ENCODE peak calls at places on chromosome 5, in seven cellular contexts. K is body of pancreas, L is AG09309, I is foreskin fibroblast, O is right atrium auricular region, X is uterus, N is colonic mucosa. C is an unnamed sample.

GRCh38 chr5:163261647-163262269 is 175.6 kb upstream of the CCNG1 start:
- DNase-seq in K (no peak), O (no peak), N (no peak), I (no peak), L (no peak), X (no peak), C (no peak)

GRCh38 chr5:89097103-89097502 is 214.1 kb upstream of the MEF2C start:
- DNase-seq in L (no peak), I (no peak), N (no peak), K (no peak), X (no peak), O (no peak), C (no peak)

GRCh38 chr5:88829053-88829452 is 53.9 kb downstream of the MEF2C start:
- DNase-seq in I (no peak), N (no peak), O (no peak), K (no peak), L (no peak), X (no peak), C (no peak)

GRCh38 chr5:143562935-143563334 is 159.4 kb upstream of the NR3C1 start:
- DNase-seq in N (no peak), L (no peak), X (no peak), I (no peak), O (peak; percentile 68), K (peak; percentile 21), C (no peak)

GRCh38 chr5:115297043-115297442 is 589 bp upstream of the CCDC112 start:
- DNase-seq in I (peak; percentile 3), X (no peak), O (no peak), K (no peak), N (no peak), L (no peak), C (no peak)

GRCh38 chr5:155082401-155082800 is 68.8 kb downstream of the KIF4B start:
- DNase-seq in I (peak; percentile 72), O (no peak), K (no peak), N (no peak), L (peak; percentile 24), X (no peak), C (peak; percentile 50)

GRCh38 chr5:91499943-91500531 is 116.9 kb upstream of the ARRDC3 start:
- DNase-seq in N (no peak), L (peak; percentile 29), O (no peak), X (no peak), K (no peak), I (peak; percentile 20), C (no peak)

GRCh38 chr5:175813943-175814630 is 57.3 kb upstream of the CPLX2 start:
- DNase-seq in N (no peak), I (no peak), L (no peak), O (no peak), K (no peak), X (no peak), C (no peak)

GRCh38 chr5:5061836-5062235 is 78.3 kb upstream of the ADAMTS16 start:
- DNase-seq in L (no peak), N (no peak), K (no peak), X (no peak), O (no peak), I (no peak), C (no peak)

GRCh38 chr5:168734657-168735344 is 155.6 kb upstream of the PANK3 start:
- DNase-seq in L (no peak), O (peak; percentile 86), X (peak; percentile 50), I (peak; percentile 41), K (no peak), N (no peak), C (no peak)

GRCh38 chr5:7904170-7904569 is 35.2 kb downstream of the MTRR start:
- DNase-seq in K (no peak), I (peak; percentile 36), L (peak; percentile 33), O (no peak), N (no peak), X (no peak), C (no peak)

GRCh38 chr5:178473858-178474257 is 116.3 kb downstream of the COL23A1 start:
- DNase-seq in N (no peak), L (no peak), X (no peak), K (no peak), O (no peak), I (no peak), C (no peak)
- H3K4me3 ChIP-seq in N (no peak overlapping the region), L (no peak overlapping the region), X (no peak overlapping the region), K (no peak overlapping the region), O (no peak overlapping the region), I (no peak overlapping the region), C (no peak overlapping the region)

GRCh38 chr5:57338068-57338848 is 144.4 kb downstream of the ACTBL2 start:
- DNase-seq in L (no peak), X (no peak), K (peak; percentile 15), O (no peak), I (no peak), N (peak; percentile 40), C (no peak)
- TF ChIP-seq CTCF in L (peak; percentile 46), X (no peak), K (no peak), O (peak; percentile 55), I (peak; percentile 43), N (no peak), C (peak; percentile 24)

GRCh38 chr5:39063037-39063436 is 11.2 kb downstream of the RICTOR start:
- DNase-seq in K (no peak), I (no peak), X (no peak), O (no peak), N (no peak), L (no peak), C (no peak)

GRCh38 chr5:39064450-39064849 is 9.7 kb downstream of the RICTOR start:
- DNase-seq in N (no peak), I (no peak), K (no peak), X (no peak), O (no peak), L (no peak), C (no peak)

GRCh38 chr5:39062530-39062929 is 11.7 kb downstream of the RICTOR start:
- DNase-seq in X (no peak), N (no peak), O (no peak), L (no peak), I (no peak), K (no peak), C (no peak)

GRCh38 chr5:39072915-39073758 is 1.1 kb downstream of the RICTOR start:
- DNase-seq in O (no peak), X (no peak), L (no peak), I (peak; percentile 18), N (peak; percentile 74), K (peak; percentile 37), C (no peak)

GRCh38 chr5:39068099-39068498 is 6.1 kb downstream of the RICTOR start:
- DNase-seq in O (no peak), K (no peak), I (no peak), N (no peak), L (no peak), X (no peak), C (no peak)
- H3K4me3 ChIP-seq in O (no peak overlapping the region), K (no peak overlapping the region), I (no peak overlapping the region), N (no peak overlapping the region), L (no peak overlapping the region), X (no peak overlapping the region), C (no peak overlapping the region)

GRCh38 chr5:125992050-125992449 is 431.2 kb upstream of the GRAMD2B start:
- DNase-seq in N (no peak), O (no peak), K (no peak), L (no peak), X (no peak), I (no peak), C (no peak)

GRCh38 chr5:125987677-125988255 is 435.4 kb upstream of the GRAMD2B start:
- DNase-seq in X (no peak), K (no peak), N (no peak), I (no peak), L (no peak), O (no peak), C (no peak)
- TF ChIP-seq CTCF in X (no peak), K (no peak), N (no peak), I (no peak), L (peak; percentile 14), O (peak; percentile 31), C (no peak)

DNA sequence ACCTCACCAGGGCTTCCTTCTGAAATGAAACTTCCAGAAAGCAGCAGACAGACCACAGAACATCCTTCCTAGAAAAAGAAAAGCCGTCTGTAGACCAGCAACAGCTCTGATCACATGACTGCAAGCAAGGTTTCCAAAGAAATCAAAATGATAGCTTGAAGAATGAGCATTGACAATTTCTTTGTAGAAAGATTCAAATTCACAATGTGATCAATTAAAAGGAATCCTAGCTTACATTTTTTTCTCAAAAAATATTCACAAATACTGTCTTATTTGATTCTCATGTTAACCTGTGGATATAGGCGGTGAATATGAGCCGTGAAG is 144.9 kb downstream of the MTX3 start:
- DNase-seq in N (no peak), K (no peak), L (no peak), I (no peak), O (no peak), X (no peak), C (no peak)
- H3K4me3 ChIP-seq in N (no peak overlapping the region), K (no peak overlapping the region), L (no peak overlapping the region), I (no peak overlapping the region), O (no peak overlapping the region), X (no peak overlapping the region), C (no peak overlapping the region)

GRCh38 chr5:28014779-28015178 is 976.4 kb upstream of the CDH9 start:
- DNase-seq in I (no peak), N (no peak), L (no peak), K (no peak), X (no peak), O (no peak), C (no peak)
- TF ChIP-seq CTCF in I (no peak), N (no peak), L (peak; percentile 29), K (no peak), X (no peak), O (peak; percentile 40), C (no peak)

GRCh38 chr5:132226516-132227234 is 978 bp downstream of the P4HA2 start:
- DNase-seq in K (peak; percentile 39), L (no peak), X (no peak), O (no peak), I (no peak), N (peak; percentile 31), C (no peak)

GRCh38 chr5:132227485-132228240 is at the start of gene P4HA2:
- DNase-seq in X (peak; percentile 89), N (peak; percentile 91), I (peak; percentile 72), L (no peak), K (peak; percentile 92), O (peak; percentile 85), C (no peak)

GRCh38 chr5:132227235-132227484 is 493 bp downstream of the P4HA2 start:
- DNase-seq in O (no peak), N (no peak), X (no peak), L (no peak), I (no peak), K (no peak), C (no peak)

GRCh38 chr5:132229236-132229635 is 1.6 kb upstream of the P4HA2 start:
- DNase-seq in L (no peak), O (no peak), X (peak; percentile 8), K (no peak), N (no peak), I (no peak), C (no peak)

GRCh38 chr5:132228241-132229035 is 785 bp upstream of the P4HA2 start:
- DNase-seq in I (no peak), O (no peak), L (no peak), X (peak; percentile 13), N (peak; percentile 30), K (peak; percentile 20), C (no peak)
- H3K4me3 ChIP-seq in I (peak overlapping the region; percentile 56), O (peak overlapping the region; percentile 80), L (peak overlapping the region; percentile 59), X (peak overlapping the region; percentile 51), N (peak overlapping the region; percentile 54), K (no peak overlapping the region), C (peak overlapping the region; percentile 70)

C was measured in AG04449.